ENCODE peak calls at places on chromosomes 5 and 9, in ten cellular contexts. Q is breast epithelium, A is adrenal gland, U is kidney, N is NCI-H524 treated with DMSO at 0.1 percent for 48 hours, Z is T-cell, M is IMR-90, P is KBM-7, B is ureter, G is non-pigmented ciliary epithelial cell. E is an unnamed sample.

GRCh38 chr9:130433168-130433946 is 11.4 kb upstream of the ASS1 start:
- DNase-seq in Q (no peak), A (no peak), U (no peak), N (no peak), Z (peak), M (peak), P (peak), B (no peak), G (no peak), E (peak)

GRCh38 chr9:1604942-1605560 is 410.1 kb upstream of the SMARCA2 start:
- DNase-seq in Q (no peak), A (no peak), U (no peak), N (peak), Z (no peak), M (no peak), P (peak), B (no peak), G (no peak), E (no peak)

GRCh38 chr5:55650391-55650790 is 61.7 kb downstream of the SLC38A9 start:
- DNase-seq in Q (no peak), A (no peak), U (no peak), N (no peak), Z (peak), M (peak), P (peak), B (no peak), G (peak), E (no peak)

GRCh38 chr9:4665357-4665756 is 923 bp downstream of the SPATA6L start:
- DNase-seq in Q (no peak), A (no peak), U (no peak), N (no peak), Z (no peak), M (peak), P (no peak), B (no peak), G (no peak), E (no peak)

GRCh38 chr9:135246248-135247173 is 159.0 kb downstream of the OLFM1 start:
- DNase-seq in Q (no peak), A (no peak), U (peak), N (peak), Z (no peak), M (no peak), P (no peak), B (no peak), G (no peak), E (no peak)

GRCh38 chr9:99162759-99163364 is 57.9 kb downstream of the TGFBR1 start:
- DNase-seq in Q (no peak), A (no peak), U (no peak), N (no peak), Z (no peak), M (peak), P (peak), B (no peak), G (no peak), E (no peak)

GRCh38 chr9:80649001-80649420 is 1040.3 kb downstream of the TLE1 start:
- DNase-seq in Q (no peak), A (peak), U (no peak), N (no peak), Z (no peak), M (peak), P (no peak), B (no peak), G (peak), E (peak)

GRCh38 chr5:134568761-134569725 is 43.6 kb downstream of the JADE2 start:
- DNase-seq in Q (peak), A (peak), U (peak), N (no peak), Z (no peak), M (peak), P (no peak), B (peak), G (no peak), E (peak)

GRCh38 chr5:108531367-108532211 is 149.7 kb upstream of the FBXL17 start:
- DNase-seq in Q (no peak), A (no peak), U (no peak), N (no peak), Z (no peak), M (peak), P (no peak), B (no peak), G (peak), E (no peak)

GRCh38 chr9:110588296-110588695 is 8.8 kb upstream of the SVEP1 start:
- DNase-seq in Q (no peak), A (no peak), U (no peak), N (no peak), Z (no peak), M (peak), P (no peak), B (no peak), G (no peak), E (no peak)

GRCh38 chr9:93009337-93010015 is 49.0 kb upstream of the SUSD3 start:
- DNase-seq in Q (no peak), A (no peak), U (no peak), N (no peak), Z (no peak), M (no peak), P (no peak), B (peak), G (no peak), E (peak)

GRCh38 chr9:12784461-12785250 is 9.8 kb downstream of the LURAP1L start:
- DNase-seq in Q (peak), A (peak), U (peak), N (no peak), Z (no peak), M (peak), P (no peak), B (no peak), G (peak), E (peak)

GRCh38 chr9:114894206-114894605 is 36.2 kb downstream of the TNFSF8 start:
- DNase-seq in Q (no peak), A (no peak), U (no peak), N (no peak), Z (no peak), M (peak), P (no peak), B (no peak), G (no peak), E (no peak)

GRCh38 chr9:95296761-95297160 is 20.7 kb downstream of the FANCC start:
- DNase-seq in Q (no peak), A (no peak), U (no peak), N (no peak), Z (no peak), M (peak), P (no peak), B (no peak), G (no peak), E (no peak)

GRCh38 chr9:104808030-104808614 is 44.2 kb downstream of the NIPSNAP3B start:
- DNase-seq in Q (no peak), A (no peak), U (no peak), N (peak), Z (no peak), M (peak), P (peak), B (no peak), G (no peak), E (peak)

GRCh38 chr9:2494571-2494970 is 127.0 kb upstream of the VLDLR start:
- DNase-seq in Q (no peak), A (no peak), U (no peak), N (no peak), Z (no peak), M (peak), P (no peak), B (no peak), G (peak), E (no peak)

GRCh38 chr5:166068547-166069335 is 2222.7 kb upstream of the WWC1 start:
- DNase-seq in Q (no peak), A (no peak), U (no peak), N (no peak), Z (no peak), M (no peak), P (no peak), B (no peak), G (peak), E (no peak)

GRCh38 chr5:40680741-40681350 is 1.1 kb downstream of the PTGER4 start:
- DNase-seq in Q (no peak), A (peak), U (peak), N (no peak), Z (peak), M (no peak), P (no peak), B (peak), G (no peak), E (peak)

GRCh38 chr5:72380491-72381274 is 60.5 kb downstream of the PTCD2 start:
- DNase-seq in Q (no peak), A (no peak), U (no peak), N (no peak), Z (no peak), M (peak), P (peak), B (no peak), G (no peak), E (peak)

GRCh38 chr9:120308495-120308894 is 271.5 kb downstream of the CDK5RAP2 start:
- DNase-seq in Q (no peak), A (no peak), U (no peak), N (no peak), Z (no peak), M (no peak), P (no peak), B (no peak), G (no peak), E (no peak)

GRCh38 chr5:34452170-34452828 is 203.8 kb upstream of the RAI14 start:
- DNase-seq in Q (no peak), A (no peak), U (no peak), N (peak), Z (no peak), M (peak), P (no peak), B (no peak), G (no peak), E (no peak)

GRCh38 chr5:34511915-34512314 is 144.2 kb upstream of the RAI14 start:
- DNase-seq in Q (no peak), A (peak), U (peak), N (no peak), Z (no peak), M (no peak), P (no peak), B (no peak), G (no peak), E (no peak)

GRCh38 chr5:176890455-176891330 is 8.5 kb downstream of the HK3 start:
- DNase-seq in Q (no peak), A (peak), U (no peak), N (no peak), Z (no peak), M (no peak), P (no peak), B (no peak), G (no peak), E (no peak)

GRCh38 chr5:141954193-141954592 is 3.8 kb downstream of the PCDH12 start:
- DNase-seq in Q (no peak), A (no peak), U (no peak), N (no peak), Z (no peak), M (no peak), P (no peak), B (no peak), G (no peak), E (no peak)

GRCh38 chr5:1488882-1489680 is 34.7 kb downstream of the LPCAT1 start:
- DNase-seq in Q (no peak), A (no peak), U (no peak), N (no peak), Z (no peak), M (peak), P (no peak), B (no peak), G (peak), E (no peak)

GRCh38 chr5:98905857-98906688 is 22.7 kb downstream of the CHD1 start:
- DNase-seq in Q (no peak), A (no peak), U (no peak), N (no peak), Z (no peak), M (peak), P (peak), B (no peak), G (no peak), E (no peak)

GRCh38 chr9:81182421-81182820 is 506.9 kb downstream of the TLE1 start:
- DNase-seq in Q (no peak), A (no peak), U (no peak), N (no peak), Z (no peak), M (peak), P (no peak), B (no peak), G (peak), E (peak)

GRCh38 chr5:15236911-15237508 is 263.0 kb upstream of the FBXL7 start:
- DNase-seq in Q (no peak), A (no peak), U (no peak), N (no peak), Z (no peak), M (no peak), P (no peak), B (no peak), G (no peak), E (no peak)

GRCh38 chr9:127107344-127108181 is 14.9 kb downstream of the ANGPTL2 start:
- DNase-seq in Q (no peak), A (no peak), U (no peak), N (no peak), Z (no peak), M (no peak), P (no peak), B (no peak), G (no peak), E (no peak)

GRCh38 chr5:54991446-54991845 is 6.1 kb upstream of the ESM1 start:
- DNase-seq in Q (no peak), A (no peak), U (no peak), N (no peak), Z (no peak), M (no peak), P (no peak), B (no peak), G (no peak), E (no peak)

GRCh38 chr9:126788046-126788445 is 16.8 kb upstream of the ZBTB43 start:
- DNase-seq in Q (no peak), A (no peak), U (no peak), N (no peak), Z (no peak), M (no peak), P (no peak), B (no peak), G (no peak), E (no peak)

GRCh38 chr5:157020508-157021213 is 38.3 kb downstream of the HAVCR1 start:
- DNase-seq in Q (no peak), A (no peak), U (no peak), N (no peak), Z (no peak), M (no peak), P (no peak), B (no peak), G (no peak), E (no peak)

GRCh38 chr9:93859431-93860215 is 95.5 kb downstream of the BARX1 start:
- DNase-seq in Q (no peak), A (no peak), U (no peak), N (no peak), Z (no peak), M (no peak), P (no peak), B (no peak), G (no peak), E (no peak)

GRCh38 chr9:94740191-94740874 is 13.8 kb downstream of the AOPEP start:
- DNase-seq in Q (no peak), A (no peak), U (no peak), N (no peak), Z (no peak), M (no peak), P (no peak), B (no peak), G (no peak), E (peak)

GRCh38 chr9:27933210-27934062 is 360.2 kb upstream of the C9orf72 start:
- DNase-seq in Q (no peak), A (no peak), U (no peak), N (no peak), Z (no peak), M (no peak), P (no peak), B (no peak), G (no peak), E (no peak)

GRCh38 chr9:88322906-88323566 is 65.2 kb upstream of the SPIN1 start:
- DNase-seq in Q (no peak), A (no peak), U (no peak), N (no peak), Z (peak), M (peak), P (peak), B (no peak), G (peak), E (peak)

GRCh38 chr9:116750543-116750942 is 63.4 kb downstream of the TRIM32 start:
- DNase-seq in Q (no peak), A (no peak), U (no peak), N (no peak), Z (no peak), M (no peak), P (no peak), B (no peak), G (no peak), E (no peak)